ENCODE peak calls at places on chromosome 20, in nine cellular contexts. One of them, this sample, is unnamed.

GRCh38 chr20:4809707-4810106 is 88.0 kb downstream of the PRND start:
- DNase-seq in activated T-cell treated with anti-CD3 and anti-CD28 coated beads, Interleukin-2, amount 50 U/mL, for 72 hours: no peak
- DNase-seq in foreskin fibroblast: no peak
- DNase-seq in SK-N-DZ: no peak
- DNase-seq in nephron progenitor cell: no peak
- DNase-seq in retina: no peak
- DNase-seq in fibroblast of the aortic adventitia: no peak
- DNase-seq in GM12865: peak; percentile 41
- DNase-seq in gastrocnemius medialis: no peak
- DNase-seq in this sample: no peak

GRCh38 chr20:29085625-29086024 is 2171.8 kb upstream of the DEFB115 start:
- DNase-seq in activated T-cell treated with anti-CD3 and anti-CD28 coated beads, Interleukin-2, amount 50 U/mL, for 72 hours: no peak
- DNase-seq in foreskin fibroblast: no peak
- DNase-seq in SK-N-DZ: no peak
- DNase-seq in nephron progenitor cell: no peak
- DNase-seq in retina: no peak
- DNase-seq in fibroblast of the aortic adventitia: no peak
- DNase-seq in GM12865: no peak
- DNase-seq in gastrocnemius medialis: no peak
- DNase-seq in this sample: no peak

GRCh38 chr20:54339093-54339492 is 131.2 kb downstream of the PFDN4 start:
- DNase-seq in activated T-cell treated with anti-CD3 and anti-CD28 coated beads, Interleukin-2, amount 50 U/mL, for 72 hours: no peak
- DNase-seq in foreskin fibroblast: no peak
- DNase-seq in SK-N-DZ: no peak
- DNase-seq in nephron progenitor cell: no peak
- DNase-seq in retina: no peak
- DNase-seq in fibroblast of the aortic adventitia: no peak
- DNase-seq in GM12865: no peak
- DNase-seq in gastrocnemius medialis: no peak
- DNase-seq in this sample: no peak

GRCh38 chr20:6269163-6269873 is 146.5 kb upstream of the FERMT1 start:
- DNase-seq in activated T-cell treated with anti-CD3 and anti-CD28 coated beads, Interleukin-2, amount 50 U/mL, for 72 hours: no peak
- DNase-seq in foreskin fibroblast: no peak
- DNase-seq in SK-N-DZ: no peak
- DNase-seq in nephron progenitor cell: peak; percentile 8
- DNase-seq in retina: no peak
- DNase-seq in fibroblast of the aortic adventitia: no peak
- DNase-seq in GM12865: peak; percentile 6
- DNase-seq in gastrocnemius medialis: no peak
- DNase-seq in this sample: no peak

GRCh38 chr20:37379967-37380828 is 34.3 kb downstream of the SRC start:
- DNase-seq in activated T-cell treated with anti-CD3 and anti-CD28 coated beads, Interleukin-2, amount 50 U/mL, for 72 hours: no peak
- DNase-seq in foreskin fibroblast: peak; percentile 26
- DNase-seq in SK-N-DZ: no peak
- DNase-seq in nephron progenitor cell: no peak
- DNase-seq in retina: no peak
- DNase-seq in fibroblast of the aortic adventitia: peak; percentile 32
- DNase-seq in GM12865: no peak
- DNase-seq in gastrocnemius medialis: no peak
- DNase-seq in this sample: no peak

GRCh38 chr20:40532103-40532502 is 156.9 kb downstream of the MAFB start:
- DNase-seq in activated T-cell treated with anti-CD3 and anti-CD28 coated beads, Interleukin-2, amount 50 U/mL, for 72 hours: peak; percentile 7
- DNase-seq in foreskin fibroblast: no peak
- DNase-seq in SK-N-DZ: peak; percentile 43
- DNase-seq in nephron progenitor cell: peak; percentile 10
- DNase-seq in retina: no peak
- DNase-seq in fibroblast of the aortic adventitia: peak; percentile 3
- DNase-seq in GM12865: peak; percentile 14
- DNase-seq in gastrocnemius medialis: no peak
- DNase-seq in this sample: no peak

GRCh38 chr20:33694666-33695065 is 8.5 kb upstream of the E2F1 start:
- DNase-seq in activated T-cell treated with anti-CD3 and anti-CD28 coated beads, Interleukin-2, amount 50 U/mL, for 72 hours: no peak
- DNase-seq in foreskin fibroblast: no peak
- DNase-seq in SK-N-DZ: no peak
- DNase-seq in nephron progenitor cell: no peak
- DNase-seq in retina: no peak
- DNase-seq in fibroblast of the aortic adventitia: no peak
- DNase-seq in GM12865: no peak
- DNase-seq in gastrocnemius medialis: no peak
- DNase-seq in this sample: no peak

GRCh38 chr20:3318226-3318884 is 79.4 kb upstream of the SLC4A11 start:
- DNase-seq in activated T-cell treated with anti-CD3 and anti-CD28 coated beads, Interleukin-2, amount 50 U/mL, for 72 hours: no peak
- DNase-seq in foreskin fibroblast: no peak
- DNase-seq in SK-N-DZ: no peak
- DNase-seq in nephron progenitor cell: no peak
- DNase-seq in retina: no peak
- DNase-seq in fibroblast of the aortic adventitia: no peak
- DNase-seq in GM12865: no peak
- DNase-seq in gastrocnemius medialis: no peak
- DNase-seq in this sample: no peak

GRCh38 chr20:15860850-15861249 is 712.4 kb downstream of the KIF16B start:
- DNase-seq in activated T-cell treated with anti-CD3 and anti-CD28 coated beads, Interleukin-2, amount 50 U/mL, for 72 hours: no peak
- DNase-seq in foreskin fibroblast: no peak
- DNase-seq in SK-N-DZ: no peak
- DNase-seq in nephron progenitor cell: no peak
- DNase-seq in retina: no peak
- DNase-seq in fibroblast of the aortic adventitia: no peak
- DNase-seq in GM12865: no peak
- DNase-seq in gastrocnemius medialis: no peak
- DNase-seq in this sample: no peak

GRCh38 chr20:33267691-33268090 is 15.3 kb upstream of the BPIFB1 start:
- DNase-seq in activated T-cell treated with anti-CD3 and anti-CD28 coated beads, Interleukin-2, amount 50 U/mL, for 72 hours: no peak
- DNase-seq in foreskin fibroblast: no peak
- DNase-seq in SK-N-DZ: no peak
- DNase-seq in nephron progenitor cell: no peak
- DNase-seq in retina: no peak
- DNase-seq in fibroblast of the aortic adventitia: no peak
- DNase-seq in GM12865: no peak
- DNase-seq in gastrocnemius medialis: no peak
- DNase-seq in this sample: no peak

GRCh38 chr20:49658508-49658907 is 55.2 kb downstream of the B4GALT5 start:
- DNase-seq in activated T-cell treated with anti-CD3 and anti-CD28 coated beads, Interleukin-2, amount 50 U/mL, for 72 hours: no peak
- DNase-seq in foreskin fibroblast: no peak
- DNase-seq in SK-N-DZ: no peak
- DNase-seq in nephron progenitor cell: no peak
- DNase-seq in retina: no peak
- DNase-seq in fibroblast of the aortic adventitia: no peak
- DNase-seq in GM12865: no peak
- DNase-seq in gastrocnemius medialis: no peak
- DNase-seq in this sample: no peak

GRCh38 chr20:62267543-62267942 is 29.2 kb downstream of the OSBPL2 start:
- DNase-seq in activated T-cell treated with anti-CD3 and anti-CD28 coated beads, Interleukin-2, amount 50 U/mL, for 72 hours: no peak
- DNase-seq in foreskin fibroblast: no peak
- DNase-seq in SK-N-DZ: no peak
- DNase-seq in nephron progenitor cell: no peak
- DNase-seq in retina: no peak
- DNase-seq in fibroblast of the aortic adventitia: no peak
- DNase-seq in GM12865: no peak
- DNase-seq in gastrocnemius medialis: peak; percentile 94
- DNase-seq in this sample: no peak

GRCh38 chr20:45905505-45906079 is 6.4 kb downstream of the PLTP start:
- DNase-seq in activated T-cell treated with anti-CD3 and anti-CD28 coated beads, Interleukin-2, amount 50 U/mL, for 72 hours: no peak
- DNase-seq in foreskin fibroblast: no peak
- DNase-seq in SK-N-DZ: no peak
- DNase-seq in nephron progenitor cell: no peak
- DNase-seq in retina: no peak
- DNase-seq in fibroblast of the aortic adventitia: peak; percentile 75
- DNase-seq in GM12865: no peak
- DNase-seq in gastrocnemius medialis: no peak
- DNase-seq in this sample: no peak

GRCh38 chr20:50308513-50309279 is 118.1 kb downstream of the CEBPB start:
- DNase-seq in activated T-cell treated with anti-CD3 and anti-CD28 coated beads, Interleukin-2, amount 50 U/mL, for 72 hours: no peak
- DNase-seq in foreskin fibroblast: peak; percentile 98
- DNase-seq in SK-N-DZ: peak; percentile 85
- DNase-seq in nephron progenitor cell: peak; percentile 52
- DNase-seq in retina: peak; percentile 32
- DNase-seq in fibroblast of the aortic adventitia: peak; percentile 99
- DNase-seq in GM12865: no peak
- DNase-seq in gastrocnemius medialis: peak; percentile 87
- DNase-seq in this sample: no peak

GRCh38 chr20:44073011-44073674 is 113.8 kb downstream of the JPH2 start:
- DNase-seq in activated T-cell treated with anti-CD3 and anti-CD28 coated beads, Interleukin-2, amount 50 U/mL, for 72 hours: no peak
- DNase-seq in foreskin fibroblast: no peak
- DNase-seq in SK-N-DZ: no peak
- DNase-seq in nephron progenitor cell: no peak
- DNase-seq in retina: peak; percentile 55
- DNase-seq in fibroblast of the aortic adventitia: no peak
- DNase-seq in GM12865: no peak
- DNase-seq in gastrocnemius medialis: no peak
- DNase-seq in this sample: no peak

GRCh38 chr20:25480156-25480555 is 72.7 kb downstream of the GINS1 start:
- DNase-seq in activated T-cell treated with anti-CD3 and anti-CD28 coated beads, Interleukin-2, amount 50 U/mL, for 72 hours: no peak
- DNase-seq in foreskin fibroblast: no peak
- DNase-seq in SK-N-DZ: no peak
- DNase-seq in nephron progenitor cell: no peak
- DNase-seq in retina: no peak
- DNase-seq in fibroblast of the aortic adventitia: no peak
- DNase-seq in GM12865: no peak
- DNase-seq in gastrocnemius medialis: no peak
- DNase-seq in this sample: no peak

GRCh38 chr20:17014217-17014616 is 212.6 kb upstream of the PCSK2 start:
- DNase-seq in activated T-cell treated with anti-CD3 and anti-CD28 coated beads, Interleukin-2, amount 50 U/mL, for 72 hours: no peak
- DNase-seq in foreskin fibroblast: no peak
- DNase-seq in SK-N-DZ: peak; percentile 49
- DNase-seq in nephron progenitor cell: no peak
- DNase-seq in retina: peak; percentile 75
- DNase-seq in fibroblast of the aortic adventitia: no peak
- DNase-seq in GM12865: no peak
- DNase-seq in gastrocnemius medialis: no peak
- DNase-seq in this sample: no peak

GRCh38 chr20:3706774-3707507 is 5.5 kb downstream of the SIGLEC1 start:
- DNase-seq in activated T-cell treated with anti-CD3 and anti-CD28 coated beads, Interleukin-2, amount 50 U/mL, for 72 hours: no peak
- DNase-seq in foreskin fibroblast: peak; percentile 46
- DNase-seq in SK-N-DZ: no peak
- DNase-seq in nephron progenitor cell: no peak
- DNase-seq in retina: no peak
- DNase-seq in fibroblast of the aortic adventitia: peak; percentile 51
- DNase-seq in GM12865: no peak
- DNase-seq in gastrocnemius medialis: peak; percentile 96
- DNase-seq in this sample: no peak

GRCh38 chr20:23164176-23164601 is 78.1 kb upstream of the CD93 start:
- DNase-seq in activated T-cell treated with anti-CD3 and anti-CD28 coated beads, Interleukin-2, amount 50 U/mL, for 72 hours: no peak
- DNase-seq in foreskin fibroblast: no peak
- DNase-seq in SK-N-DZ: no peak
- DNase-seq in nephron progenitor cell: no peak
- DNase-seq in retina: no peak
- DNase-seq in fibroblast of the aortic adventitia: no peak
- DNase-seq in GM12865: no peak
- DNase-seq in gastrocnemius medialis: no peak
- DNase-seq in this sample: no peak

GRCh38 chr20:53952528-53953096 is 117.8 kb downstream of the BCAS1 start:
- DNase-seq in activated T-cell treated with anti-CD3 and anti-CD28 coated beads, Interleukin-2, amount 50 U/mL, for 72 hours: no peak
- DNase-seq in foreskin fibroblast: no peak
- DNase-seq in SK-N-DZ: no peak
- DNase-seq in nephron progenitor cell: no peak
- DNase-seq in retina: no peak
- DNase-seq in fibroblast of the aortic adventitia: no peak
- DNase-seq in GM12865: no peak
- DNase-seq in gastrocnemius medialis: no peak
- DNase-seq in this sample: no peak

GRCh38 chr20:44217342-44218092 is 6.9 kb upstream of the OSER1 start:
- DNase-seq in activated T-cell treated with anti-CD3 and anti-CD28 coated beads, Interleukin-2, amount 50 U/mL, for 72 hours: peak; percentile 74
- DNase-seq in foreskin fibroblast: peak; percentile 52
- DNase-seq in SK-N-DZ: peak; percentile 82
- DNase-seq in nephron progenitor cell: peak; percentile 69
- DNase-seq in retina: peak; percentile 59
- DNase-seq in fibroblast of the aortic adventitia: peak; percentile 72
- DNase-seq in GM12865: peak; percentile 67
- DNase-seq in gastrocnemius medialis: peak; percentile 68
- DNase-seq in this sample: peak; percentile 54

GRCh38 chr20:46004813-46005505 is 3.7 kb upstream of the MMP9 start:
- DNase-seq in activated T-cell treated with anti-CD3 and anti-CD28 coated beads, Interleukin-2, amount 50 U/mL, for 72 hours: peak; percentile 32
- DNase-seq in foreskin fibroblast: no peak
- DNase-seq in SK-N-DZ: no peak
- DNase-seq in nephron progenitor cell: no peak
- DNase-seq in retina: no peak
- DNase-seq in fibroblast of the aortic adventitia: no peak
- DNase-seq in GM12865: peak; percentile 46
- DNase-seq in gastrocnemius medialis: peak; percentile 45
- DNase-seq in this sample: no peak

GRCh38 chr20:34110025-34111013 is 1.7 kb downstream of the EIF2S2 start:
- DNase-seq in activated T-cell treated with anti-CD3 and anti-CD28 coated beads, Interleukin-2, amount 50 U/mL, for 72 hours: no peak
- DNase-seq in foreskin fibroblast: no peak
- DNase-seq in SK-N-DZ: no peak
- DNase-seq in nephron progenitor cell: no peak
- DNase-seq in retina: no peak
- DNase-seq in fibroblast of the aortic adventitia: peak; percentile 41
- DNase-seq in GM12865: peak; percentile 54
- DNase-seq in gastrocnemius medialis: no peak
- DNase-seq in this sample: peak; percentile 46

GRCh38 chr20:46027245-46027853 is 1.7 kb upstream of the SLC12A5 start:
- DNase-seq in activated T-cell treated with anti-CD3 and anti-CD28 coated beads, Interleukin-2, amount 50 U/mL, for 72 hours: no peak
- DNase-seq in foreskin fibroblast: peak; percentile 37
- DNase-seq in SK-N-DZ: no peak
- DNase-seq in nephron progenitor cell: peak; percentile 78
- DNase-seq in retina: peak; percentile 50
- DNase-seq in fibroblast of the aortic adventitia: peak; percentile 72
- DNase-seq in GM12865: peak; percentile 32
- DNase-seq in gastrocnemius medialis: no peak
- DNase-seq in this sample: peak; percentile 65

GRCh38 chr20:38466171-38466570 is 6.5 kb upstream of the RALGAPB start:
- DNase-seq in activated T-cell treated with anti-CD3 and anti-CD28 coated beads, Interleukin-2, amount 50 U/mL, for 72 hours: no peak
- DNase-seq in foreskin fibroblast: no peak
- DNase-seq in SK-N-DZ: no peak
- DNase-seq in nephron progenitor cell: no peak
- DNase-seq in retina: no peak
- DNase-seq in fibroblast of the aortic adventitia: no peak
- DNase-seq in GM12865: no peak
- DNase-seq in gastrocnemius medialis: no peak
- DNase-seq in this sample: no peak

GRCh38 chr20:45419188-45420091 is 3.5 kb downstream of the PIGT start:
- DNase-seq in activated T-cell treated with anti-CD3 and anti-CD28 coated beads, Interleukin-2, amount 50 U/mL, for 72 hours: peak; percentile 51
- DNase-seq in foreskin fibroblast: peak; percentile 89
- DNase-seq in SK-N-DZ: no peak
- DNase-seq in nephron progenitor cell: no peak
- DNase-seq in retina: no peak
- DNase-seq in fibroblast of the aortic adventitia: peak; percentile 99
- DNase-seq in GM12865: peak; percentile 82
- DNase-seq in gastrocnemius medialis: peak; percentile 63
- DNase-seq in this sample: no peak

GRCh38 chr20:40262219-40262618 is 426.8 kb downstream of the MAFB start:
- DNase-seq in activated T-cell treated with anti-CD3 and anti-CD28 coated beads, Interleukin-2, amount 50 U/mL, for 72 hours: no peak
- DNase-seq in foreskin fibroblast: no peak
- DNase-seq in SK-N-DZ: peak; percentile 78
- DNase-seq in nephron progenitor cell: no peak
- DNase-seq in retina: no peak
- DNase-seq in fibroblast of the aortic adventitia: no peak
- DNase-seq in GM12865: no peak
- DNase-seq in gastrocnemius medialis: no peak
- DNase-seq in this sample: no peak

GRCh38 chr20:61608275-61609085 is 356.4 kb downstream of the CDH4 start:
- DNase-seq in activated T-cell treated with anti-CD3 and anti-CD28 coated beads, Interleukin-2, amount 50 U/mL, for 72 hours: no peak
- DNase-seq in foreskin fibroblast: no peak
- DNase-seq in SK-N-DZ: no peak
- DNase-seq in nephron progenitor cell: peak; percentile 85
- DNase-seq in retina: peak; percentile 62
- DNase-seq in fibroblast of the aortic adventitia: no peak
- DNase-seq in GM12865: no peak
- DNase-seq in gastrocnemius medialis: no peak
- DNase-seq in this sample: no peak

GRCh38 chr20:35561268-35561667 is 19.4 kb downstream of the ERGIC3 start:
- DNase-seq in activated T-cell treated with anti-CD3 and anti-CD28 coated beads, Interleukin-2, amount 50 U/mL, for 72 hours: no peak
- DNase-seq in foreskin fibroblast: peak; percentile 68
- DNase-seq in SK-N-DZ: peak; percentile 85
- DNase-seq in nephron progenitor cell: peak; percentile 26
- DNase-seq in retina: peak; percentile 55
- DNase-seq in fibroblast of the aortic adventitia: peak; percentile 27
- DNase-seq in GM12865: peak; percentile 65
- DNase-seq in gastrocnemius medialis: no peak
- DNase-seq in this sample: no peak

GRCh38 chr20:64234291-64234791 is 21.2 kb upstream of the PCMTD2 start:
- DNase-seq in activated T-cell treated with anti-CD3 and anti-CD28 coated beads, Interleukin-2, amount 50 U/mL, for 72 hours: no peak
- DNase-seq in foreskin fibroblast: no peak
- DNase-seq in SK-N-DZ: no peak
- DNase-seq in nephron progenitor cell: no peak
- DNase-seq in retina: no peak
- DNase-seq in fibroblast of the aortic adventitia: no peak
- DNase-seq in GM12865: no peak
- DNase-seq in gastrocnemius medialis: no peak
- DNase-seq in this sample: no peak

GRCh38 chr20:40254023-40254772 is 434.8 kb downstream of the MAFB start:
- DNase-seq in activated T-cell treated with anti-CD3 and anti-CD28 coated beads, Interleukin-2, amount 50 U/mL, for 72 hours: no peak
- DNase-seq in foreskin fibroblast: no peak
- DNase-seq in SK-N-DZ: no peak
- DNase-seq in nephron progenitor cell: no peak
- DNase-seq in retina: no peak
- DNase-seq in fibroblast of the aortic adventitia: peak; percentile 6
- DNase-seq in GM12865: no peak
- DNase-seq in gastrocnemius medialis: no peak
- DNase-seq in this sample: no peak

This sample was measured in GM20000.